ENCODE peak calls at places on chromosome X, in four cellular contexts. Q is HAP-1, P is fibroblast of lung, W is esophagus squamous epithelium. U is an unnamed sample. For H3K4me1, the result is how much of the 10 kb centered on the place peaks cover.

GRCh38 chrX:41085883-41086626 is 810 bp downstream of the USP9X start:
- DNase-seq in Q (peak), P (peak), W (no peak), U (peak)

GRCh38 chrX:154096140-154097002 is 1.1 kb downstream of the MECP2 start:
- DNase-seq in Q (no peak), P (peak), W (no peak), U (peak)

GRCh38 chrX:49960061-49960460 is 37.7 kb downstream of the CLCN5 start:
- DNase-seq in Q (no peak), P (peak), W (no peak), U (no peak)

GRCh38 chrX:147803948-147804347 is 107.8 kb upstream of the FMR1 start:
- DNase-seq in Q (peak), P (no peak), W (no peak), U (no peak)

GRCh38 chrX:44344687-44345086 is 1.2 kb upstream of the EFHC2 start:
- DNase-seq in Q (peak), P (no peak), W (no peak), U (no peak)

GRCh38 chrX:69493193-69493592 is 10.9 kb upstream of the NALF2 start:
- DNase-seq in Q (peak), P (no peak), W (no peak), U (peak)

GRCh38 chrX:155888139-155888538 is 7.0 kb downstream of the VAMP7 start:
- DNase-seq in Q (no peak), P (peak), W (no peak), U (no peak)

GRCh38 chrX:71859637-71860036 is 51.0 kb upstream of the NHSL2 start:
- DNase-seq in Q (peak), P (peak), W (no peak), U (no peak)

GRCh38 chrX:83916525-83916924 is 55.6 kb downstream of the CYLC1 start:
- DNase-seq in Q (peak), P (no peak), W (no peak), U (no peak)

GRCh38 chrX:13598877-13599276 is 29.5 kb downstream of the EGFL6 start:
- DNase-seq in Q (peak), P (no peak), W (no peak), U (no peak)

GRCh38 chrX:147738260-147738659 is 173.5 kb upstream of the FMR1 start:
- DNase-seq in Q (no peak), P (no peak), W (no peak), U (no peak)

GRCh38 chrX:106718709-106719108 is 7.8 kb upstream of the RNF128 start:
- DNase-seq in Q (no peak), P (no peak), W (no peak), U (no peak)

GRCh38 chrX:68332156-68332823 is 101.0 kb downstream of the OPHN1 start:
- DNase-seq in Q (peak), P (peak), W (no peak), U (no peak)

GRCh38 chrX:71870337-71871098 is 40.1 kb upstream of the NHSL2 start:
- DNase-seq in Q (peak), P (peak), W (no peak), U (no peak)

GRCh38 chrX:48461830-48462229 is 8.2 kb downstream of the SLC38A5 start:
- DNase-seq in Q (no peak), P (no peak), W (no peak), U (no peak)

GRCh38 chrX:13489451-13489850 is 80.0 kb upstream of the EGFL6 start:
- DNase-seq in Q (no peak), P (peak), W (no peak), U (peak)

GRCh38 chrX:129523076-129524055 is at the start of gene SMARCA1:
- DNase-seq in Q (peak), P (peak), W (no peak), U (no peak)

GRCh38 chrX:68658530-68658929 is 11.1 kb downstream of the STARD8 start:
- DNase-seq in Q (no peak), P (no peak), W (no peak), U (no peak)

GRCh38 chrX:139091878-139092277 is 380.4 kb upstream of the FGF13 start:
- DNase-seq in Q (no peak), P (no peak), W (no peak), U (no peak)

GRCh38 chrX:154718607-154719006 is 32.3 kb downstream of the GAB3 start:
- DNase-seq in Q (no peak), P (no peak), W (no peak), U (no peak)

GRCh38 chrX:19862634-19863236 is 24.7 kb downstream of the SH3KBP1 start:
- DNase-seq in Q (peak), P (no peak), W (no peak), U (no peak)
- H3K4me1 ChIP-seq in Q (under half), P (under half), W (under half), U (under half)

GRCh38 chrX:45771560-45772340 is 571.1 kb upstream of the DIPK2B start:
- DNase-seq in Q (no peak), P (peak), W (no peak), U (peak)

GRCh38 chrX:45771114-45771513 is 570.4 kb upstream of the DIPK2B start:
- DNase-seq in Q (no peak), P (peak), W (no peak), U (peak)

GRCh38 chrX:45775462-45775861 is 574.8 kb upstream of the DIPK2B start:
- DNase-seq in Q (peak), P (peak), W (no peak), U (no peak)

GRCh38 chrX:45778621-45779020 is 577.9 kb upstream of the DIPK2B start:
- DNase-seq in Q (no peak), P (no peak), W (no peak), U (no peak)

DNA sequence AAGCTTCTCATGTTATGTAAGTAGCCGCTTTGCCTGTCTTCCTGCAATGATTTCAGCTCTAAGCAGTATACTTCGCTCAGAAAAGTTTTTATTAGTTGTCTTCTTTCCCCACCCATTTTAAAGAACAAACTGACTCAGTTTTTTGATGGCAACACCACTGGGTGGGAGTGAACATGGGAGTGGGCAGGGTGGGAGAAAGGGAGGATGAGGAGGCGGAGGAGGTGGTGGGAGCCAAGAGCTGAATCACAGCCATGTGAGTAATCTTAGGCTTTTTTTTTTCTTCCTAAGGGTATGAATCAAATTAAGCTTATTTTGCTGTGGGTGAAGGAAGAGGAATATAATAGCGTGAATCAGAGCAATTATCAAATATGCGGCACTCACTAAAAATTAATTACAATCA is 574.3 kb upstream of the DIPK2B start:
- DNase-seq in Q (no peak), P (peak), W (no peak), U (no peak)
- H3K4me1 ChIP-seq in Q (under half), P (under half), W (under half), U (under half)

DNA sequence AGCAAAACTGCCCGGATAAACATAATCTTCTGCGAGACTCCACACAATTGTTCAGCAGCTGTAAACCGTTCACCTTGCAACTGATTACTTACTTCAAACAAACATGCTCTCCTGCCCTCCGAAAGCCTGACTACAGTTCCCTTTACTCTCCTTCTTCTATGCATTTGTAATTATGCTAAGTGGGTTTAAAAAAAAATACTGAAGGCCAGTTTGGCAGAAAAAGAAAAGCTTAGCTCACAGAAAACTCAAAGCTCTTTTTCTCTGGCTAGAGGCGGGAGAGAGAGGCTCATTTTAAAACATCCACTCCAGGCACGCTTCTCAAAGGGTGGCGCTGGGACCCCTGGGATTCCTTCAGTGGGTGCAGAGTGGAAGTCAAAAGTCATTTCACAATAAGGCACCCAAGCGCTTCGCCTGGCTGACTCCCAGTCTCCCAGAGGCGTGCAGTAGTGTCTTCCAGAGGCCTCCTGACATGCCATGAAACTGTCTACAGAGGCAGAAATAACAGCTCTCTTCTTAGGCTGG is 1.9 kb downstream of the DHRSX start:
- DNase-seq in Q (peak), P (peak), W (no peak), U (no peak)
- H3K4me1 ChIP-seq in Q (under half), P (under half), W (under half), U (under half)

GRCh38 chrX:120228187-120228908 is 22.3 kb upstream of the ZBTB33 start:
- DNase-seq in Q (no peak), P (no peak), W (no peak), U (no peak)
- H3K4me1 ChIP-seq in Q (under half), P (under half), W (under half), U (under half)

GRCh38 chrX:75547783-75548182 is 24.9 kb upstream of the ZDHHC15 start:
- DNase-seq in Q (no peak), P (peak), W (no peak), U (no peak)

GRCh38 chrX:75544760-75545159 is 21.9 kb upstream of the ZDHHC15 start:
- DNase-seq in Q (no peak), P (no peak), W (no peak), U (no peak)

GRCh38 chrX:75547137-75547536 is 24.3 kb upstream of the ZDHHC15 start:
- DNase-seq in Q (no peak), P (no peak), W (no peak), U (no peak)

GRCh38 chrX:75546724-75547123 is 23.9 kb upstream of the ZDHHC15 start:
- DNase-seq in Q (no peak), P (no peak), W (no peak), U (no peak)
- H3K4me1 ChIP-seq in Q (under half), P (under half), W (under half), U (under half)

U was measured in mucosa of descending colon.